ENCODE peak calls at places on chromosomes 5 and 9, in eight cellular contexts. A is heart left ventricle, Z is keratinocyte, H is sigmoid colon, M is upper lobe of right lung, V is thyroid gland, W is dorsolateral prefrontal cortex, D is prostate gland. C is an unnamed sample.

GRCh38 chr5:174323878-174324281 is 278.4 kb downstream of the NSG2 start:
- DNase-seq in A (no peak), Z (no peak), H (no peak), M (no peak), V (peak), W (peak), D (no peak), C (peak)

GRCh38 chr9:11471321-11471720 is 858.5 kb upstream of the PTPRD start:
- DNase-seq in A (no peak), Z (no peak), H (no peak), M (no peak), V (no peak), W (no peak), D (no peak), C (no peak)

GRCh38 chr9:82367016-82367415 is 378.4 kb downstream of the SPATA31D1 start:
- DNase-seq in A (no peak), Z (no peak), H (no peak), M (no peak), V (no peak), W (no peak), D (no peak), C (no peak)

GRCh38 chr9:4327504-4328191 is 27.8 kb upstream of the GLIS3 start:
- DNase-seq in A (no peak), Z (no peak), H (no peak), M (no peak), V (no peak), W (no peak), D (no peak), C (no peak)

GRCh38 chr5:172322028-172322965 is 38.7 kb upstream of the UBTD2 start:
- DNase-seq in A (no peak), Z (no peak), H (peak), M (no peak), V (peak), W (no peak), D (no peak), C (no peak)

GRCh38 chr9:91033802-91034201 is 232.2 kb downstream of the SYK start:
- DNase-seq in A (no peak), Z (no peak), H (no peak), M (no peak), V (no peak), W (no peak), D (no peak), C (peak)

GRCh38 chr9:93952784-93953491 is 2.2 kb downstream of the BARX1 start:
- DNase-seq in A (no peak), Z (no peak), H (peak), M (no peak), V (peak), W (no peak), D (no peak), C (no peak)

GRCh38 chr9:19431361-19432171 is 22.8 kb downstream of the ACER2 start:
- DNase-seq in A (peak), Z (no peak), H (peak), M (no peak), V (peak), W (no peak), D (no peak), C (no peak)

GRCh38 chr5:56409331-56410190 is 176.4 kb upstream of the ANKRD55 start:
- DNase-seq in A (peak), Z (no peak), H (no peak), M (no peak), V (no peak), W (peak), D (no peak), C (peak)

GRCh38 chr9:37054513-37054776 is 20.4 kb upstream of the PAX5 start:
- DNase-seq in A (no peak), Z (no peak), H (no peak), M (no peak), V (no peak), W (no peak), D (no peak), C (no peak)

GRCh38 chr5:180599590-180599914 is 8.3 kb upstream of the SCGB3A1 start:
- DNase-seq in A (no peak), Z (no peak), H (no peak), M (no peak), V (no peak), W (peak), D (no peak), C (no peak)

GRCh38 chr5:5154733-5155132 is 14.6 kb downstream of the ADAMTS16 start:
- DNase-seq in A (no peak), Z (no peak), H (no peak), M (no peak), V (no peak), W (no peak), D (no peak), C (no peak)

GRCh38 chr5:39948867-39949468 is 524.2 kb upstream of the DAB2 start:
- DNase-seq in A (peak), Z (peak), H (peak), M (no peak), V (peak), W (peak), D (peak), C (peak)

GRCh38 chr9:29332789-29333188 is 1759.5 kb upstream of the C9orf72 start:
- DNase-seq in A (no peak), Z (no peak), H (no peak), M (no peak), V (no peak), W (no peak), D (no peak), C (no peak)

GRCh38 chr9:105883847-105884246 is 189.5 kb downstream of the TMEM38B start:
- DNase-seq in A (no peak), Z (no peak), H (no peak), M (no peak), V (no peak), W (no peak), D (no peak), C (no peak)

GRCh38 chr5:155878991-155879575 is 447.9 kb upstream of the SGCD start:
- DNase-seq in A (no peak), Z (no peak), H (no peak), M (no peak), V (no peak), W (peak), D (no peak), C (no peak)

GRCh38 chr5:74903165-74903787 is 37.1 kb upstream of the FAM169A start:
- DNase-seq in A (no peak), Z (peak), H (no peak), M (peak), V (peak), W (no peak), D (peak), C (peak)

GRCh38 chr5:99795026-99795425 is 740.1 kb upstream of the FAM174A start:
- DNase-seq in A (no peak), Z (no peak), H (no peak), M (no peak), V (no peak), W (no peak), D (no peak), C (no peak)

GRCh38 chr5:123449424-123449823 is 26.2 kb upstream of the CEP120 start:
- DNase-seq in A (no peak), Z (no peak), H (no peak), M (no peak), V (no peak), W (no peak), D (no peak), C (no peak)

GRCh38 chr9:69936427-69936826 is 107.2 kb upstream of the MAMDC2 start:
- DNase-seq in A (no peak), Z (peak), H (no peak), M (no peak), V (no peak), W (no peak), D (no peak), C (no peak)

GRCh38 chr5:119829341-119829740 is 200.0 kb downstream of the FAM170A start:
- DNase-seq in A (no peak), Z (no peak), H (no peak), M (no peak), V (no peak), W (no peak), D (no peak), C (no peak)

GRCh38 chr9:137045294-137046093 is 483 bp downstream of the NPDC1 start:
- DNase-seq in A (no peak), Z (no peak), H (no peak), M (no peak), V (no peak), W (no peak), D (no peak), C (peak)

GRCh38 chr5:154076240-154076922 is 37.6 kb downstream of the MFAP3 start:
- DNase-seq in A (no peak), Z (no peak), H (no peak), M (no peak), V (peak), W (no peak), D (no peak), C (peak)

GRCh38 chr9:112705773-112706427 is 12.0 kb downstream of the INIP start:
- DNase-seq in A (no peak), Z (peak), H (no peak), M (no peak), V (peak), W (peak), D (peak), C (peak)

GRCh38 chr5:56481147-56481997 is 248.2 kb upstream of the ANKRD55 start:
- DNase-seq in A (peak), Z (no peak), H (peak), M (peak), V (peak), W (peak), D (peak), C (no peak)

GRCh38 chr5:90290648-90291047 is 118.9 kb downstream of the CETN3 start:
- DNase-seq in A (no peak), Z (no peak), H (no peak), M (no peak), V (no peak), W (no peak), D (no peak), C (no peak)
- H3K27ac ChIP-seq in A (no peak), Z (no peak), H (no peak), M (no peak), V (no peak), W (no peak), D (no peak), C (no peak)

GRCh38 chr5:95957804-95958203 is 3.8 kb downstream of the ELL2 start:
- DNase-seq in A (no peak), Z (no peak), H (no peak), M (no peak), V (no peak), W (no peak), D (no peak), C (no peak)
- H3K4me3 ChIP-seq in A (no peak), Z (peak), H (no peak), M (peak), V (no peak), W (peak), D (peak), C (no peak)

DNA sequence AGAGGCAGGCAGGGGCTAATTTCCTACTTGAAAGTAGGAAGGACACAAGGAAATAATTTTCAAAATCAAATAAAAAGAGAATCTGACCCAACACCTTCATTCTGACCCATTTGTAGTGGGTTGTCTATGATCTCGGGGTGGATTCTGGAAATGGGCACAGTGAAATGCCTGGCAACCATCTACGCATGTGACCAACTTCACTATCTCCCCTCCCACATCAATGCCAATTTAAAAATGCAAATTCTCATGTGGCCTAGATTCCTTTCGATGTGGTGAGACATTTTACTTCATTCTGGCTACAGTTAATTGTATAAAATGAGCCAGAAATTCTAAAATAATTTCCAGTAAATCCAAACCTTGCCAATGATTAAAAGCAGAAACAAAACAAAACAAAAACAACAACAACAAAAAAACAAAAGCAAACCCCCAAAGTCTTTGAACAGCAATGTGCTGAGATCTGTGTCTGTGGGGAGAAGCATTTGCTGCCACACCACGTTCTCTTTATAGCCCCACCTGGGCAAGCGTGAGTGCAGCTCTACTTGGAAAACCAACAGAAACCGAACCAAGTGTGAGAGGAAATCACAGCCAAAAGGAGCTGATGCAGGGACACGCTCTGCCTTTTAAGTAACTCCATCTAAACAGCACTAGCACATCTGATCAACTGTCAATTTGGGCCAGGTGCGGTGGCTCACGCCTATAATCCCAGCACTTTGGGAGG is 59.0 kb downstream of the USP20 start:
- DNase-seq in A (no peak), Z (no peak), H (no peak), M (no peak), V (peak), W (peak), D (no peak), C (no peak)
- H3K27ac ChIP-seq in A (no peak), Z (no peak), H (peak), M (no peak), V (peak), W (peak), D (peak), C (no peak)

DNA sequence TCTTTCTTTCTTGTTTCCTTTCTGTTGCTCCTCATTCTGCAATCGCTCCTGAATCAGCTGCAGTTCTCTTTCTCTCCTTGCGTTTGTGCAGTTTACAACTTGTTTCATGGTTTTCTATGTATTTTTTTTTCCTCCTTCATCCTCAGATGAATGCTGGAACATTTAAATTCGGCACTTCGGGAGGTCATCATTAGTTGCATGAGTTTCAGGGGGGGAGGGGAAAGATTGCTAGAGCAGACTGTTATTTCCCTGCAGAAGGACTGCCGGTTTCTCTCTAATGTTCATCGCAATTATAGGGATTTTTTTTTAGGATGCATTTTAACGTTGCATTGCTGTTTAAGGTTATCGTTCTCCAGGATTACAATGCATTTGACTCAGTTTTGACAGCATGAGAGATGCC is 1311.9 kb upstream of the WWC1 start:
- DNase-seq in A (no peak), Z (no peak), H (no peak), M (no peak), V (no peak), W (no peak), D (no peak), C (no peak)
- H3K4me3 ChIP-seq in A (peak), Z (no peak), H (peak), M (peak), V (peak), W (peak), D (peak), C (peak)

GRCh38 chr9:107211331-107211730 is 71.7 kb upstream of the RAD23B start:
- DNase-seq in A (no peak), Z (no peak), H (no peak), M (no peak), V (no peak), W (no peak), D (no peak), C (no peak)

GRCh38 chr9:107210775-107211174 is 72.3 kb upstream of the RAD23B start:
- DNase-seq in A (no peak), Z (no peak), H (no peak), M (no peak), V (no peak), W (no peak), D (no peak), C (no peak)

GRCh38 chr9:107213080-107213479 is 70.0 kb upstream of the RAD23B start:
- DNase-seq in A (no peak), Z (no peak), H (no peak), M (no peak), V (no peak), W (no peak), D (no peak), C (no peak)

GRCh38 chr9:107212613-107213012 is 70.5 kb upstream of the RAD23B start:
- DNase-seq in A (no peak), Z (no peak), H (no peak), M (no peak), V (no peak), W (no peak), D (no peak), C (no peak)

GRCh38 chr9:107208121-107208520 is 75.0 kb upstream of the RAD23B start:
- DNase-seq in A (no peak), Z (no peak), H (no peak), M (no peak), V (no peak), W (no peak), D (no peak), C (no peak)
- H3K27ac ChIP-seq in A (no peak), Z (no peak), H (no peak), M (no peak), V (no peak), W (no peak), D (no peak), C (no peak)